ENCODE peak calls at places on chromosome 3, in eight cellular contexts. One of them, this sample, is unnamed.

GRCh38 chr3:124217542-124217941 is 225.6 kb upstream of the ROPN1 start:
- DNase-seq in effector memory CD8-positive, alpha-beta T cell: no peak
- DNase-seq in stimulated activated CD4-positive, alpha-beta T cell treated with anti-CD3 and anti-CD28 coated beads, Interleukin-4, amount 100 ng/mL, for 4 hours: no peak
- DNase-seq in caudate nucleus: no peak
- DNase-seq in aorta: no peak
- DNase-seq in HCEC 1CT: peak
- DNase-seq in mammary epithelial cell: peak
- DNase-seq in GM12878: no peak
- DNase-seq in this sample: peak

GRCh38 chr3:138625707-138626365 is 17.3 kb downstream of the FAIM start:
- DNase-seq in effector memory CD8-positive, alpha-beta T cell: no peak
- DNase-seq in stimulated activated CD4-positive, alpha-beta T cell treated with anti-CD3 and anti-CD28 coated beads, Interleukin-4, amount 100 ng/mL, for 4 hours: no peak
- DNase-seq in caudate nucleus: no peak
- DNase-seq in aorta: no peak
- DNase-seq in HCEC 1CT: peak
- DNase-seq in mammary epithelial cell: peak
- DNase-seq in GM12878: peak
- DNase-seq in this sample: peak

GRCh38 chr3:48042071-48042760 is 26.0 kb upstream of the MAP4 start:
- DNase-seq in effector memory CD8-positive, alpha-beta T cell: no peak
- DNase-seq in stimulated activated CD4-positive, alpha-beta T cell treated with anti-CD3 and anti-CD28 coated beads, Interleukin-4, amount 100 ng/mL, for 4 hours: no peak
- DNase-seq in caudate nucleus: no peak
- DNase-seq in aorta: no peak
- DNase-seq in HCEC 1CT: peak
- DNase-seq in mammary epithelial cell: peak
- DNase-seq in GM12878: peak
- DNase-seq in this sample: no peak

GRCh38 chr3:69326821-69327433 is 59.0 kb downstream of the FRMD4B start:
- DNase-seq in effector memory CD8-positive, alpha-beta T cell: no peak
- DNase-seq in stimulated activated CD4-positive, alpha-beta T cell treated with anti-CD3 and anti-CD28 coated beads, Interleukin-4, amount 100 ng/mL, for 4 hours: peak
- DNase-seq in caudate nucleus: no peak
- DNase-seq in aorta: no peak
- DNase-seq in HCEC 1CT: no peak
- DNase-seq in mammary epithelial cell: no peak
- DNase-seq in GM12878: peak
- DNase-seq in this sample: no peak

GRCh38 chr3:135500034-135500433 is 465.5 kb upstream of the PPP2R3A start:
- DNase-seq in effector memory CD8-positive, alpha-beta T cell: no peak
- DNase-seq in stimulated activated CD4-positive, alpha-beta T cell treated with anti-CD3 and anti-CD28 coated beads, Interleukin-4, amount 100 ng/mL, for 4 hours: no peak
- DNase-seq in caudate nucleus: no peak
- DNase-seq in aorta: no peak
- DNase-seq in HCEC 1CT: no peak
- DNase-seq in mammary epithelial cell: no peak
- DNase-seq in GM12878: no peak
- DNase-seq in this sample: no peak

GRCh38 chr3:65078748-65079147 is 390.9 kb upstream of the ADAMTS9 start:
- DNase-seq in effector memory CD8-positive, alpha-beta T cell: no peak
- DNase-seq in stimulated activated CD4-positive, alpha-beta T cell treated with anti-CD3 and anti-CD28 coated beads, Interleukin-4, amount 100 ng/mL, for 4 hours: no peak
- DNase-seq in caudate nucleus: no peak
- DNase-seq in aorta: no peak
- DNase-seq in HCEC 1CT: no peak
- DNase-seq in mammary epithelial cell: no peak
- DNase-seq in GM12878: no peak
- DNase-seq in this sample: no peak

GRCh38 chr3:111952086-111952485 is 26.7 kb upstream of the ABHD10 start:
- DNase-seq in effector memory CD8-positive, alpha-beta T cell: no peak
- DNase-seq in stimulated activated CD4-positive, alpha-beta T cell treated with anti-CD3 and anti-CD28 coated beads, Interleukin-4, amount 100 ng/mL, for 4 hours: no peak
- DNase-seq in caudate nucleus: no peak
- DNase-seq in aorta: no peak
- DNase-seq in HCEC 1CT: no peak
- DNase-seq in mammary epithelial cell: no peak
- DNase-seq in GM12878: no peak
- DNase-seq in this sample: no peak

GRCh38 chr3:26625187-26625586 is 2.6 kb downstream of the LRRC3B start:
- DNase-seq in effector memory CD8-positive, alpha-beta T cell: no peak
- DNase-seq in stimulated activated CD4-positive, alpha-beta T cell treated with anti-CD3 and anti-CD28 coated beads, Interleukin-4, amount 100 ng/mL, for 4 hours: no peak
- DNase-seq in caudate nucleus: peak
- DNase-seq in aorta: no peak
- DNase-seq in HCEC 1CT: no peak
- DNase-seq in mammary epithelial cell: no peak
- DNase-seq in GM12878: no peak
- DNase-seq in this sample: no peak

GRCh38 chr3:20405731-20406130 is 219.7 kb upstream of the SGO1 start:
- DNase-seq in effector memory CD8-positive, alpha-beta T cell: no peak
- DNase-seq in stimulated activated CD4-positive, alpha-beta T cell treated with anti-CD3 and anti-CD28 coated beads, Interleukin-4, amount 100 ng/mL, for 4 hours: no peak
- DNase-seq in caudate nucleus: no peak
- DNase-seq in aorta: no peak
- DNase-seq in HCEC 1CT: no peak
- DNase-seq in mammary epithelial cell: peak
- DNase-seq in GM12878: no peak
- DNase-seq in this sample: peak

GRCh38 chr3:177516130-177517011 is 319.1 kb upstream of the TBL1XR1 start:
- DNase-seq in effector memory CD8-positive, alpha-beta T cell: no peak
- DNase-seq in stimulated activated CD4-positive, alpha-beta T cell treated with anti-CD3 and anti-CD28 coated beads, Interleukin-4, amount 100 ng/mL, for 4 hours: no peak
- DNase-seq in caudate nucleus: no peak
- DNase-seq in aorta: no peak
- DNase-seq in HCEC 1CT: peak
- DNase-seq in mammary epithelial cell: no peak
- DNase-seq in GM12878: no peak
- DNase-seq in this sample: peak

GRCh38 chr3:155664922-155665695 is 79.8 kb downstream of the PLCH1 start:
- DNase-seq in effector memory CD8-positive, alpha-beta T cell: no peak
- DNase-seq in stimulated activated CD4-positive, alpha-beta T cell treated with anti-CD3 and anti-CD28 coated beads, Interleukin-4, amount 100 ng/mL, for 4 hours: no peak
- DNase-seq in caudate nucleus: peak
- DNase-seq in aorta: peak
- DNase-seq in HCEC 1CT: peak
- DNase-seq in mammary epithelial cell: peak
- DNase-seq in GM12878: no peak
- DNase-seq in this sample: peak

GRCh38 chr3:5233026-5233425 is 45.5 kb downstream of the EDEM1 start:
- DNase-seq in effector memory CD8-positive, alpha-beta T cell: no peak
- DNase-seq in stimulated activated CD4-positive, alpha-beta T cell treated with anti-CD3 and anti-CD28 coated beads, Interleukin-4, amount 100 ng/mL, for 4 hours: no peak
- DNase-seq in caudate nucleus: no peak
- DNase-seq in aorta: no peak
- DNase-seq in HCEC 1CT: no peak
- DNase-seq in mammary epithelial cell: no peak
- DNase-seq in GM12878: no peak
- DNase-seq in this sample: no peak

GRCh38 chr3:120424506-120424905 is 26.3 kb downstream of the FSTL1 start:
- DNase-seq in effector memory CD8-positive, alpha-beta T cell: no peak
- DNase-seq in stimulated activated CD4-positive, alpha-beta T cell treated with anti-CD3 and anti-CD28 coated beads, Interleukin-4, amount 100 ng/mL, for 4 hours: no peak
- DNase-seq in caudate nucleus: no peak
- DNase-seq in aorta: no peak
- DNase-seq in HCEC 1CT: no peak
- DNase-seq in mammary epithelial cell: no peak
- DNase-seq in GM12878: no peak
- DNase-seq in this sample: no peak

GRCh38 chr3:33032937-33033336 is 64.0 kb downstream of the GLB1 start:
- DNase-seq in effector memory CD8-positive, alpha-beta T cell: no peak
- DNase-seq in stimulated activated CD4-positive, alpha-beta T cell treated with anti-CD3 and anti-CD28 coated beads, Interleukin-4, amount 100 ng/mL, for 4 hours: no peak
- DNase-seq in caudate nucleus: no peak
- DNase-seq in aorta: no peak
- DNase-seq in HCEC 1CT: no peak
- DNase-seq in mammary epithelial cell: peak
- DNase-seq in GM12878: no peak
- DNase-seq in this sample: no peak

GRCh38 chr3:32493437-32494414 is 8.9 kb downstream of the CMTM6 start:
- DNase-seq in effector memory CD8-positive, alpha-beta T cell: no peak
- DNase-seq in stimulated activated CD4-positive, alpha-beta T cell treated with anti-CD3 and anti-CD28 coated beads, Interleukin-4, amount 100 ng/mL, for 4 hours: no peak
- DNase-seq in caudate nucleus: no peak
- DNase-seq in aorta: no peak
- DNase-seq in HCEC 1CT: no peak
- DNase-seq in mammary epithelial cell: peak
- DNase-seq in GM12878: no peak
- DNase-seq in this sample: no peak

GRCh38 chr3:117844676-117845075 is 1135.1 kb downstream of the TUSC7 start:
- DNase-seq in effector memory CD8-positive, alpha-beta T cell: no peak
- DNase-seq in stimulated activated CD4-positive, alpha-beta T cell treated with anti-CD3 and anti-CD28 coated beads, Interleukin-4, amount 100 ng/mL, for 4 hours: no peak
- DNase-seq in caudate nucleus: no peak
- DNase-seq in aorta: no peak
- DNase-seq in HCEC 1CT: no peak
- DNase-seq in mammary epithelial cell: no peak
- DNase-seq in GM12878: no peak
- DNase-seq in this sample: no peak

GRCh38 chr3:42036483-42036823 is 54.7 kb upstream of the TRAK1 start:
- DNase-seq in effector memory CD8-positive, alpha-beta T cell: no peak
- DNase-seq in stimulated activated CD4-positive, alpha-beta T cell treated with anti-CD3 and anti-CD28 coated beads, Interleukin-4, amount 100 ng/mL, for 4 hours: no peak
- DNase-seq in caudate nucleus: no peak
- DNase-seq in aorta: no peak
- DNase-seq in HCEC 1CT: peak
- DNase-seq in mammary epithelial cell: peak
- DNase-seq in GM12878: no peak
- DNase-seq in this sample: no peak

GRCh38 chr3:30222436-30222835 is 384.0 kb upstream of the TGFBR2 start:
- DNase-seq in effector memory CD8-positive, alpha-beta T cell: no peak
- DNase-seq in stimulated activated CD4-positive, alpha-beta T cell treated with anti-CD3 and anti-CD28 coated beads, Interleukin-4, amount 100 ng/mL, for 4 hours: no peak
- DNase-seq in caudate nucleus: no peak
- DNase-seq in aorta: no peak
- DNase-seq in HCEC 1CT: peak
- DNase-seq in mammary epithelial cell: no peak
- DNase-seq in GM12878: no peak
- DNase-seq in this sample: no peak

GRCh38 chr3:127325630-127325961 is 37.8 kb upstream of the PRR20G start:
- DNase-seq in effector memory CD8-positive, alpha-beta T cell: no peak
- DNase-seq in stimulated activated CD4-positive, alpha-beta T cell treated with anti-CD3 and anti-CD28 coated beads, Interleukin-4, amount 100 ng/mL, for 4 hours: no peak
- DNase-seq in caudate nucleus: no peak
- DNase-seq in aorta: peak
- DNase-seq in HCEC 1CT: no peak
- DNase-seq in mammary epithelial cell: peak
- DNase-seq in GM12878: no peak
- DNase-seq in this sample: no peak

GRCh38 chr3:140167600-140168281 is 232.8 kb downstream of the CLSTN2 start:
- DNase-seq in effector memory CD8-positive, alpha-beta T cell: no peak
- DNase-seq in stimulated activated CD4-positive, alpha-beta T cell treated with anti-CD3 and anti-CD28 coated beads, Interleukin-4, amount 100 ng/mL, for 4 hours: no peak
- DNase-seq in caudate nucleus: no peak
- DNase-seq in aorta: no peak
- DNase-seq in HCEC 1CT: no peak
- DNase-seq in mammary epithelial cell: no peak
- DNase-seq in GM12878: no peak
- DNase-seq in this sample: no peak

GRCh38 chr3:114827495-114827894 is 319.6 kb downstream of the ZBTB20 start:
- DNase-seq in effector memory CD8-positive, alpha-beta T cell: no peak
- DNase-seq in stimulated activated CD4-positive, alpha-beta T cell treated with anti-CD3 and anti-CD28 coated beads, Interleukin-4, amount 100 ng/mL, for 4 hours: no peak
- DNase-seq in caudate nucleus: no peak
- DNase-seq in aorta: no peak
- DNase-seq in HCEC 1CT: peak
- DNase-seq in mammary epithelial cell: peak
- DNase-seq in GM12878: peak
- DNase-seq in this sample: peak

GRCh38 chr3:76661527-76662250 is 378.2 kb upstream of the ROBO2 start:
- DNase-seq in effector memory CD8-positive, alpha-beta T cell: no peak
- DNase-seq in stimulated activated CD4-positive, alpha-beta T cell treated with anti-CD3 and anti-CD28 coated beads, Interleukin-4, amount 100 ng/mL, for 4 hours: no peak
- DNase-seq in caudate nucleus: no peak
- DNase-seq in aorta: no peak
- DNase-seq in HCEC 1CT: no peak
- DNase-seq in mammary epithelial cell: no peak
- DNase-seq in GM12878: no peak
- DNase-seq in this sample: no peak

GRCh38 chr3:126983276-126983652 is 349 bp downstream of the PLXNA1 start:
- DNase-seq in effector memory CD8-positive, alpha-beta T cell: no peak
- DNase-seq in stimulated activated CD4-positive, alpha-beta T cell treated with anti-CD3 and anti-CD28 coated beads, Interleukin-4, amount 100 ng/mL, for 4 hours: no peak
- DNase-seq in caudate nucleus: no peak
- DNase-seq in aorta: no peak
- DNase-seq in HCEC 1CT: no peak
- DNase-seq in mammary epithelial cell: no peak
- DNase-seq in GM12878: no peak
- DNase-seq in this sample: no peak